ENCODE peak calls at places on chromosomes 4 and X, in ten cellular contexts. Q is mesothelial cell of epicardium, D is NCI-H2081 treated with DMSO at 0.1 percent for 48 hours, E is T-helper 9 cell, O is AML-193, U is osteocyte, R is AG04450, L is endodermal cell, M is tibial nerve, Y is fibroblast of lung. I is an unnamed sample.

GRCh38 chr4:186621959-186622553 is 66.7 kb upstream of the MTNR1A start:
- DNase-seq in Q (no peak), D (no peak), E (no peak), O (no peak), U (no peak), R (peak; percentile 65), L (no peak), M (no peak), Y (peak; percentile 88), I (no peak)

GRCh38 chr4:127698789-127699200 is 31.4 kb upstream of the SLC25A31 start:
- DNase-seq in Q (no peak), D (no peak), E (no peak), O (peak; percentile 26), U (no peak), R (no peak), L (no peak), M (no peak), Y (peak; percentile 61), I (no peak)

GRCh38 chr4:17236686-17237085 is 275.2 kb downstream of the QDPR start:
- DNase-seq in Q (no peak), D (no peak), E (no peak), O (no peak), U (no peak), R (peak; percentile 36), L (no peak), M (no peak), Y (peak; percentile 42), I (no peak)

GRCh38 chr4:16122784-16123183 is 39.0 kb upstream of the PROM1 start:
- DNase-seq in Q (no peak), D (no peak), E (no peak), O (no peak), U (no peak), R (no peak), L (no peak), M (no peak), Y (no peak), I (no peak)

GRCh38 chr4:27318740-27319139 is 458.1 kb downstream of the STIM2 start:
- DNase-seq in Q (peak; percentile 39), D (no peak), E (no peak), O (peak; percentile 46), U (no peak), R (no peak), L (peak; percentile 92), M (no peak), Y (peak; percentile 12), I (peak; percentile 28)

GRCh38 chr4:75992462-75992861 is 1.7 kb upstream of the SDAD1 start:
- DNase-seq in Q (no peak), D (no peak), E (no peak), O (no peak), U (no peak), R (no peak), L (no peak), M (no peak), Y (no peak), I (no peak)

GRCh38 chr4:740011-740410 is 34.4 kb downstream of the PCGF3 start:
- DNase-seq in Q (no peak), D (no peak), E (no peak), O (no peak), U (no peak), R (no peak), L (no peak), M (no peak), Y (no peak), I (no peak)

GRCh38 chr4:124499266-124499665 is 213.3 kb downstream of the ANKRD50 start:
- DNase-seq in Q (no peak), D (no peak), E (no peak), O (no peak), U (no peak), R (no peak), L (no peak), M (no peak), Y (no peak), I (no peak)

GRCh38 chr4:683982-684571 is 4.9 kb downstream of the SLC49A3 start:
- DNase-seq in Q (no peak), D (no peak), E (no peak), O (no peak), U (no peak), R (no peak), L (peak; percentile 93), M (peak; percentile 42), Y (peak; percentile 74), I (peak; percentile 85)

GRCh38 chr4:157664726-157665125 is 444.2 kb downstream of the GRIA2 start:
- DNase-seq in Q (no peak), D (no peak), E (no peak), O (no peak), U (no peak), R (no peak), L (no peak), M (no peak), Y (peak; percentile 38), I (no peak)

GRCh38 chr4:686371-687040 is 2.4 kb downstream of the SLC49A3 start:
- DNase-seq in Q (no peak), D (no peak), E (no peak), O (no peak), U (no peak), R (no peak), L (no peak), M (no peak), Y (no peak), I (peak; percentile 39)

GRCh38 chrX:110146521-110146920 is 143.6 kb downstream of the TMEM164 start:
- DNase-seq in Q (no peak), D (peak; percentile 23), E (no peak), O (peak; percentile 29), U (no peak), R (no peak), L (peak; percentile 68), M (no peak), Y (peak; percentile 77), I (no peak)

GRCh38 chr4:94536049-94536448 is 84.3 kb downstream of the PDLIM5 start:
- DNase-seq in Q (no peak), D (no peak), E (no peak), O (no peak), U (no peak), R (no peak), L (no peak), M (no peak), Y (no peak), I (no peak)

GRCh38 chr4:152045781-152046571 is 285.2 kb upstream of the GATB start:
- DNase-seq in Q (peak; percentile 84), D (no peak), E (no peak), O (no peak), U (no peak), R (no peak), L (peak; percentile 98), M (no peak), Y (no peak), I (peak; percentile 49)

GRCh38 chr4:7827566-7827965 is 112.1 kb downstream of the AFAP1 start:
- DNase-seq in Q (no peak), D (no peak), E (no peak), O (no peak), U (no peak), R (no peak), L (no peak), M (no peak), Y (no peak), I (no peak)

GRCh38 chr4:140744421-140744820 is 11.8 kb downstream of the TBC1D9 start:
- DNase-seq in Q (no peak), D (no peak), E (no peak), O (no peak), U (no peak), R (no peak), L (peak; percentile 75), M (no peak), Y (no peak), I (no peak)

GRCh38 chr4:1225272-1226166 is 23.4 kb downstream of the CTBP1 start:
- DNase-seq in Q (no peak), D (no peak), E (no peak), O (no peak), U (no peak), R (no peak), L (no peak), M (no peak), Y (no peak), I (no peak)

GRCh38 chr4:41410049-41410448 is 127.9 kb upstream of the LIMCH1 start:
- DNase-seq in Q (no peak), D (no peak), E (no peak), O (no peak), U (no peak), R (no peak), L (no peak), M (no peak), Y (peak; percentile 22), I (no peak)

GRCh38 chr4:23368081-23368697 is 521.7 kb downstream of the PPARGC1A start:
- DNase-seq in Q (no peak), D (no peak), E (no peak), O (peak; percentile 41), U (no peak), R (no peak), L (peak; percentile 87), M (no peak), Y (peak; percentile 8), I (no peak)